ENCODE peak calls at places on chromosomes 12 and 14, in eight cellular contexts. One of them, this sample, is unnamed.

GRCh38 chr14:36807727-36808126 is 146.1 kb downstream of the PAX9 start:
- DNase-seq in stomach: no peak
- DNase-seq in endothelial cell of umbilical vein: no peak
- DNase-seq in K562: no peak
- DNase-seq in breast epithelium: no peak
- DNase-seq in upper lobe of left lung: no peak
- DNase-seq in H1: no peak
- DNase-seq in SK-N-SH: no peak
- DNase-seq in this sample: no peak

GRCh38 chr14:77903233-77903632 is 103.3 kb downstream of the ADCK1 start:
- DNase-seq in stomach: no peak
- DNase-seq in endothelial cell of umbilical vein: no peak
- DNase-seq in K562: no peak
- DNase-seq in breast epithelium: no peak
- DNase-seq in upper lobe of left lung: no peak
- DNase-seq in H1: no peak
- DNase-seq in SK-N-SH: no peak
- DNase-seq in this sample: no peak

GRCh38 chr12:8844665-8845064 is 22.2 kb downstream of the A2ML1 start:
- DNase-seq in stomach: peak; percentile 57
- DNase-seq in endothelial cell of umbilical vein: no peak
- DNase-seq in K562: peak; percentile 23
- DNase-seq in breast epithelium: peak; percentile 41
- DNase-seq in upper lobe of left lung: no peak
- DNase-seq in H1: no peak
- DNase-seq in SK-N-SH: peak; percentile 39
- DNase-seq in this sample: no peak

GRCh38 chr12:82708056-82708455 is 21.4 kb downstream of the TMTC2 start:
- DNase-seq in stomach: no peak
- DNase-seq in endothelial cell of umbilical vein: no peak
- DNase-seq in K562: no peak
- DNase-seq in breast epithelium: no peak
- DNase-seq in upper lobe of left lung: no peak
- DNase-seq in H1: no peak
- DNase-seq in SK-N-SH: no peak
- DNase-seq in this sample: no peak

GRCh38 chr14:99055019-99055418 is 217.0 kb downstream of the BCL11B start:
- DNase-seq in stomach: no peak
- DNase-seq in endothelial cell of umbilical vein: no peak
- DNase-seq in K562: no peak
- DNase-seq in breast epithelium: no peak
- DNase-seq in upper lobe of left lung: no peak
- DNase-seq in H1: no peak
- DNase-seq in SK-N-SH: no peak
- DNase-seq in this sample: no peak

GRCh38 chr14:89146291-89146690 is 270.7 kb downstream of the FOXN3 start:
- DNase-seq in stomach: no peak
- DNase-seq in endothelial cell of umbilical vein: no peak
- DNase-seq in K562: no peak
- DNase-seq in breast epithelium: no peak
- DNase-seq in upper lobe of left lung: no peak
- DNase-seq in H1: no peak
- DNase-seq in SK-N-SH: no peak
- DNase-seq in this sample: no peak

GRCh38 chr14:60757617-60758016 is 23.1 kb downstream of the MNAT1 start:
- DNase-seq in stomach: no peak
- DNase-seq in endothelial cell of umbilical vein: peak; percentile 56
- DNase-seq in K562: no peak
- DNase-seq in breast epithelium: no peak
- DNase-seq in upper lobe of left lung: no peak
- DNase-seq in H1: no peak
- DNase-seq in SK-N-SH: no peak
- DNase-seq in this sample: no peak

GRCh38 chr14:71400821-71401447 is 493.7 kb downstream of the PCNX1 start:
- DNase-seq in stomach: no peak
- DNase-seq in endothelial cell of umbilical vein: peak; percentile 22
- DNase-seq in K562: no peak
- DNase-seq in breast epithelium: no peak
- DNase-seq in upper lobe of left lung: no peak
- DNase-seq in H1: no peak
- DNase-seq in SK-N-SH: no peak
- DNase-seq in this sample: no peak

GRCh38 chr12:110957652-110958051 is 37.3 kb upstream of the MYL2 start:
- DNase-seq in stomach: no peak
- DNase-seq in endothelial cell of umbilical vein: no peak
- DNase-seq in K562: peak; percentile 41
- DNase-seq in breast epithelium: no peak
- DNase-seq in upper lobe of left lung: no peak
- DNase-seq in H1: no peak
- DNase-seq in SK-N-SH: peak; percentile 87
- DNase-seq in this sample: no peak

GRCh38 chr12:54429014-54429471 is 10.0 kb upstream of the ITGA5 start:
- DNase-seq in stomach: no peak
- DNase-seq in endothelial cell of umbilical vein: no peak
- DNase-seq in K562: no peak
- DNase-seq in breast epithelium: no peak
- DNase-seq in upper lobe of left lung: no peak
- DNase-seq in H1: no peak
- DNase-seq in SK-N-SH: no peak
- DNase-seq in this sample: no peak

GRCh38 chr12:81257952-81258551 is 180.2 kb downstream of the ACSS3 start:
- DNase-seq in stomach: no peak
- DNase-seq in endothelial cell of umbilical vein: peak; percentile 66
- DNase-seq in K562: no peak
- DNase-seq in breast epithelium: no peak
- DNase-seq in upper lobe of left lung: no peak
- DNase-seq in H1: no peak
- DNase-seq in SK-N-SH: peak; percentile 10
- DNase-seq in this sample: no peak

GRCh38 chr12:75658286-75658685 is 146.9 kb upstream of the KRR1 start:
- DNase-seq in stomach: no peak
- DNase-seq in endothelial cell of umbilical vein: no peak
- DNase-seq in K562: no peak
- DNase-seq in breast epithelium: no peak
- DNase-seq in upper lobe of left lung: no peak
- DNase-seq in H1: no peak
- DNase-seq in SK-N-SH: no peak
- DNase-seq in this sample: no peak

GRCh38 chr14:89337161-89337560 is 79.9 kb downstream of the FOXN3 start:
- DNase-seq in stomach: no peak
- DNase-seq in endothelial cell of umbilical vein: no peak
- DNase-seq in K562: no peak
- DNase-seq in breast epithelium: no peak
- DNase-seq in upper lobe of left lung: no peak
- DNase-seq in H1: no peak
- DNase-seq in SK-N-SH: no peak
- DNase-seq in this sample: no peak

GRCh38 chr14:96741151-96741977 is 55.8 kb upstream of the VRK1 start:
- DNase-seq in stomach: peak; percentile 68
- DNase-seq in endothelial cell of umbilical vein: peak; percentile 46
- DNase-seq in K562: peak; percentile 79
- DNase-seq in breast epithelium: no peak
- DNase-seq in upper lobe of left lung: peak; percentile 94
- DNase-seq in H1: peak; percentile 94
- DNase-seq in SK-N-SH: peak; percentile 91
- DNase-seq in this sample: peak; percentile 94

GRCh38 chr12:107318804-107319535 is 225.6 kb upstream of the CRY1 start:
- DNase-seq in stomach: no peak
- DNase-seq in endothelial cell of umbilical vein: peak; percentile 48
- DNase-seq in K562: peak; percentile 12
- DNase-seq in breast epithelium: peak; percentile 20
- DNase-seq in upper lobe of left lung: peak; percentile 84
- DNase-seq in H1: peak; percentile 75
- DNase-seq in SK-N-SH: peak; percentile 65
- DNase-seq in this sample: peak; percentile 74

GRCh38 chr12:111570090-111570961 is 28.8 kb downstream of the ATXN2 start:
- DNase-seq in stomach: no peak
- DNase-seq in endothelial cell of umbilical vein: peak; percentile 69
- DNase-seq in K562: peak; percentile 19
- DNase-seq in breast epithelium: no peak
- DNase-seq in upper lobe of left lung: no peak
- DNase-seq in H1: peak; percentile 8
- DNase-seq in SK-N-SH: no peak
- DNase-seq in this sample: no peak

GRCh38 chr12:27187697-27188096 is 56.4 kb upstream of the STK38L start:
- DNase-seq in stomach: no peak
- DNase-seq in endothelial cell of umbilical vein: no peak
- DNase-seq in K562: no peak
- DNase-seq in breast epithelium: no peak
- DNase-seq in upper lobe of left lung: no peak
- DNase-seq in H1: no peak
- DNase-seq in SK-N-SH: no peak
- DNase-seq in this sample: no peak

GRCh38 chr12:51345681-51346080 is 798 bp downstream of the CELA1 start:
- DNase-seq in stomach: no peak
- DNase-seq in endothelial cell of umbilical vein: no peak
- DNase-seq in K562: peak; percentile 52
- DNase-seq in breast epithelium: no peak
- DNase-seq in upper lobe of left lung: no peak
- DNase-seq in H1: no peak
- DNase-seq in SK-N-SH: no peak
- DNase-seq in this sample: no peak

GRCh38 chr12:49296836-49297694 is 2.1 kb downstream of the PRPH start:
- DNase-seq in stomach: peak; percentile 43
- DNase-seq in endothelial cell of umbilical vein: no peak
- DNase-seq in K562: peak; percentile 89
- DNase-seq in breast epithelium: no peak
- DNase-seq in upper lobe of left lung: peak; percentile 82
- DNase-seq in H1: peak; percentile 81
- DNase-seq in SK-N-SH: peak; percentile 29
- DNase-seq in this sample: peak; percentile 74

GRCh38 chr14:24329736-24330135 is 5.1 kb downstream of the ADCY4 start:
- DNase-seq in stomach: peak; percentile 62
- DNase-seq in endothelial cell of umbilical vein: no peak
- DNase-seq in K562: no peak
- DNase-seq in breast epithelium: peak; percentile 42
- DNase-seq in upper lobe of left lung: peak; percentile 70
- DNase-seq in H1: no peak
- DNase-seq in SK-N-SH: no peak
- DNase-seq in this sample: peak; percentile 94

DNA sequence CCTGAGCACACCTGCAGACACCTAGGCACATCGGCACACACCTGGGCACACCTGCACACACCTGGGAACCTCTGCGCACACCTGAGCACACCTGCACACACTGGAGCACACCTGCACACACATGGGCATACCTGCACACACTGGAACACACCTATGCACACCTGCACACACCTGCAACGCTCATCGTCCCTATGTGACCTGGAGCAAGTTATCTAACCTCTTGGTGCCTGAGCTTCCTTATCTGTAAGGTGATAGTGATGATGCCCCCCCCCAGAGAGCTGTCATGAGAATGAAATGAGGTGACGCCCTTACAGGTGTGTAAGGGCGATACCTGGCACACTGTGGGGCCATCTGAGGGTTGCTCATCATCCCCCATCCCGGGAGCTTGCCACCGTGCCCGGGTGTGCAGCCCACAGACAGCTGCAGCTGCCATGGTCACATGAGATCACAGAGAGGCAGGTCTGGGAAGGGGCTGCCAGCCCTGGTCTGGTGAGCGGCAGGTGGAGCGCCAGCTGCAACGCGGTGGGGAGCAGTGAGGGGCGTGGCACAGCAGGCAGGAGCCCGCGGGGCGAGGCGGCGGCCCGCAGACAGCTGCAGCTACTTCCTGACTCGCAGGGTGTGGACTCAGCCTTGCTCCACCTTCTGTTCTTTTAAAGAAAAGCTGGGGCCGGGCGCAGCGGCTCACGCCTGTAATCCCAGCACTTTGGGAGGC is 59.9 kb upstream of the FBRSL1 start:
- DNase-seq in stomach: peak; percentile 63
- DNase-seq in endothelial cell of umbilical vein: no peak
- DNase-seq in K562: peak; percentile 78
- DNase-seq in breast epithelium: no peak
- DNase-seq in upper lobe of left lung: peak; percentile 90
- DNase-seq in H1: peak; percentile 61
- DNase-seq in SK-N-SH: no peak
- DNase-seq in this sample: peak; percentile 95
- TF ChIP-seq POLR2AphosphoS5 in stomach: no peak
- TF ChIP-seq POLR2AphosphoS5 in endothelial cell of umbilical vein: no peak
- TF ChIP-seq POLR2AphosphoS5 in K562: no peak
- TF ChIP-seq POLR2AphosphoS5 in breast epithelium: no peak
- TF ChIP-seq POLR2AphosphoS5 in upper lobe of left lung: no peak
- TF ChIP-seq POLR2AphosphoS5 in H1: no peak
- TF ChIP-seq POLR2AphosphoS5 in SK-N-SH: no peak
- TF ChIP-seq POLR2AphosphoS5 in this sample: peak; percentile 90

GRCh38 chr14:104749111-104749649 is 3.8 kb upstream of the SIVA1 start:
- DNase-seq in stomach: no peak
- DNase-seq in endothelial cell of umbilical vein: no peak
- DNase-seq in K562: no peak
- DNase-seq in breast epithelium: no peak
- DNase-seq in upper lobe of left lung: no peak
- DNase-seq in H1: no peak
- DNase-seq in SK-N-SH: no peak
- DNase-seq in this sample: peak; percentile 73
- H3K27ac ChIP-seq in stomach: no peak overlapping the region
- H3K27ac ChIP-seq in endothelial cell of umbilical vein: no peak overlapping the region
- H3K27ac ChIP-seq in K562: no peak overlapping the region
- H3K27ac ChIP-seq in breast epithelium: no peak overlapping the region
- H3K27ac ChIP-seq in upper lobe of left lung: no peak overlapping the region
- H3K27ac ChIP-seq in H1: no peak overlapping the region
- H3K27ac ChIP-seq in SK-N-SH: no peak overlapping the region
- H3K27ac ChIP-seq in this sample: no peak overlapping the region

GRCh38 chr12:100858658-100859057 is 64.1 kb downstream of the ANO4 start:
- DNase-seq in stomach: no peak
- DNase-seq in endothelial cell of umbilical vein: no peak
- DNase-seq in K562: no peak
- DNase-seq in breast epithelium: no peak
- DNase-seq in upper lobe of left lung: no peak
- DNase-seq in H1: no peak
- DNase-seq in SK-N-SH: no peak
- DNase-seq in this sample: no peak
- H3K27me3 ChIP-seq in stomach: no peaks in the 10 kb centered on the region
- H3K27me3 ChIP-seq in endothelial cell of umbilical vein: no peaks in the 10 kb centered on the region
- H3K27me3 ChIP-seq in K562: no peaks in the 10 kb centered on the region
- H3K27me3 ChIP-seq in breast epithelium: no peaks in the 10 kb centered on the region
- H3K27me3 ChIP-seq in upper lobe of left lung: no peaks in the 10 kb centered on the region
- H3K27me3 ChIP-seq in H1: no peaks in the 10 kb centered on the region
- H3K27me3 ChIP-seq in SK-N-SH: no peaks in the 10 kb centered on the region
- H3K27me3 ChIP-seq in this sample: no peaks in the 10 kb centered on the region

GRCh38 chr14:80304125-80304766 is 92.9 kb upstream of the DIO2 start:
- DNase-seq in stomach: no peak
- DNase-seq in endothelial cell of umbilical vein: no peak
- DNase-seq in K562: no peak
- DNase-seq in breast epithelium: no peak
- DNase-seq in upper lobe of left lung: no peak
- DNase-seq in H1: no peak
- DNase-seq in SK-N-SH: no peak
- DNase-seq in this sample: no peak
- TF ChIP-seq POLR2AphosphoS5 in stomach: peak; percentile 11
- TF ChIP-seq POLR2AphosphoS5 in endothelial cell of umbilical vein: no peak
- TF ChIP-seq POLR2AphosphoS5 in K562: no peak
- TF ChIP-seq POLR2AphosphoS5 in breast epithelium: no peak
- TF ChIP-seq POLR2AphosphoS5 in upper lobe of left lung: no peak
- TF ChIP-seq POLR2AphosphoS5 in H1: no peak
- TF ChIP-seq POLR2AphosphoS5 in SK-N-SH: no peak
- TF ChIP-seq POLR2AphosphoS5 in this sample: no peak